ENCODE peak calls at places on chromosomes 5 and 9, in five cellular contexts. E, T, L, B and H are unnamed samples.

GRCh38 chr9:35820076-35820475 is 5.2 kb upstream of the HINT2 start:
- DNase-seq in E (no peak), T (no peak), L (no peak), B (no peak), H (no peak)

GRCh38 chr5:68071731-68072130 is 143.8 kb upstream of the PIK3R1 start:
- DNase-seq in E (no peak), T (no peak), L (no peak), B (no peak), H (no peak)

GRCh38 chr9:121699271-121700164 is 48.1 kb downstream of the DAB2IP start:
- DNase-seq in E (no peak), T (no peak), L (no peak), B (peak), H (peak)

GRCh38 chr9:133119461-133120342 is 1.3 kb downstream of the RALGDS start:
- DNase-seq in E (no peak), T (no peak), L (no peak), B (peak), H (peak)

GRCh38 chr9:122327175-122327574 is 43.6 kb upstream of the PTGS1 start:
- DNase-seq in E (no peak), T (no peak), L (no peak), B (no peak), H (no peak)

GRCh38 chr9:92180669-92181181 is 65.5 kb upstream of the SPTLC1 start:
- DNase-seq in E (peak), T (no peak), L (no peak), B (no peak), H (no peak)

GRCh38 chr5:157976429-157976828 is 117.5 kb upstream of the CLINT1 start:
- DNase-seq in E (no peak), T (no peak), L (no peak), B (no peak), H (no peak)

GRCh38 chr5:88824141-88824540 is 58.8 kb downstream of the MEF2C start:
- DNase-seq in E (no peak), T (no peak), L (no peak), B (no peak), H (no peak)

GRCh38 chr5:151082976-151083651 is 2.3 kb upstream of the TNIP1 start:
- DNase-seq in E (no peak), T (no peak), L (no peak), B (no peak), H (no peak)

GRCh38 chr5:42807722-42808447 is 3.8 kb downstream of the SELENOP start:
- DNase-seq in E (no peak), T (no peak), L (no peak), B (no peak), H (peak)
- TF ChIP-seq CTCF in E (peak), T (peak), L (no peak), B (no peak), H (no peak)

GRCh38 chr9:70076678-70077077 is 33.0 kb downstream of the MAMDC2 start:
- DNase-seq in E (no peak), T (no peak), L (no peak), B (no peak), H (no peak)

GRCh38 chr9:70083429-70083828 is 39.8 kb downstream of the MAMDC2 start:
- DNase-seq in E (no peak), T (no peak), L (no peak), B (no peak), H (no peak)

GRCh38 chr9:70079364-70080103 is 35.9 kb downstream of the MAMDC2 start:
- DNase-seq in E (no peak), T (no peak), L (no peak), B (no peak), H (no peak)

GRCh38 chr9:70081120-70081495 is 37.5 kb downstream of the MAMDC2 start:
- DNase-seq in E (no peak), T (no peak), L (no peak), B (no peak), H (no peak)

GRCh38 chr9:70080481-70081119 is 37.0 kb downstream of the MAMDC2 start:
- DNase-seq in E (no peak), T (no peak), L (no peak), B (no peak), H (peak)
- TF ChIP-seq POLR2AphosphoS5 in E (no peak), T (no peak), L (no peak), B (no peak), H (no peak)

DNA sequence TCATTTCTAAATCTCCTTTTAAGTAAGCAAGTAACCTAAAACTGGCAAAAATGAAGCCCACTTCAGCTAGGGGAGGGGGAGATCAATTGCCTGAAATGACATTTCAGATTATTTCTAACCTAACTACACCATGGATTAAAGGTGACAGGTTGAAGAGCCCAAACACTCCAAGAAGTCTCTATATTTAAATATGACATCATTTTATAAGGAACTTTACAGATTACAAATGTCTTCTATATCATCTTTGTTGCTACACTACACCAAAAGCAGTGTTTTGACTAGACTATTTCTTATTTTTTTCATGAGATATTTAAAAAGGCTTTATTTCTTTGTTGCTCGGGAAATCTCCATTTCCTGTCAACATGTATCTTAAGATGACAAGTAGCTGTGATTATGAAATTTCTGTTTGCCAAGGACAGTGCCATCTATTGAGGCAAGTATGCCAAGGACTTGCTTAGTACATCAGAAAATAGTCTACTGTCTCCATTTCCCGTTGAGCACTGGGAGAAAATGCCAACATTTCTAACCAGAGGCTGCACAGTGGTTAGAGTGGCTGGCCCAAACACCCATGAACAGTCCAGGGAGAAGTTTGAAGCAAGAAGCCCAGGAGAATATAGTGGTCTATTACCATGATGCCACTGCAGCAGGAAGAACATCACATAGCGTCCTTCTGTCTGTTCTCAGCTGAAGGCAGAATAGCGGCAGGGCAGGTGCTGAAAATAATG is 93.4 kb upstream of the ITGA2 start:
- DNase-seq in E (no peak), T (no peak), L (no peak), B (no peak), H (no peak)
- TF ChIP-seq CTCF in E (no peak), T (no peak), L (no peak), B (no peak), H (no peak)

GRCh38 chr5:43036856-43037711 is 3.0 kb downstream of the ANXA2R start:
- DNase-seq in E (no peak), T (peak), L (no peak), B (no peak), H (peak)
- TF ChIP-seq POLR2AphosphoS5 in E (no peak), T (no peak), L (no peak), B (no peak), H (no peak)

GRCh38 chr9:90053027-90053426 is 448.2 kb downstream of the GADD45G start:
- DNase-seq in E (peak), T (no peak), L (no peak), B (no peak), H (peak)
- TF ChIP-seq CTCF in E (peak), T (peak), L (peak), B (peak), H (peak)

GRCh38 chr5:14143509-14143842 is 334 bp downstream of the TRIO start:
- DNase-seq in E (peak), T (no peak), L (no peak), B (no peak), H (no peak)

GRCh38 chr5:14144586-14145355 is 1.6 kb downstream of the TRIO start:
- DNase-seq in E (peak), T (no peak), L (no peak), B (peak), H (peak)

GRCh38 chr5:14145356-14146334 is 2.5 kb downstream of the TRIO start:
- DNase-seq in E (no peak), T (no peak), L (no peak), B (no peak), H (no peak)

GRCh38 chr5:14142856-14143508 is at the start of gene TRIO:
- DNase-seq in E (peak), T (no peak), L (peak), B (peak), H (peak)

DNA sequence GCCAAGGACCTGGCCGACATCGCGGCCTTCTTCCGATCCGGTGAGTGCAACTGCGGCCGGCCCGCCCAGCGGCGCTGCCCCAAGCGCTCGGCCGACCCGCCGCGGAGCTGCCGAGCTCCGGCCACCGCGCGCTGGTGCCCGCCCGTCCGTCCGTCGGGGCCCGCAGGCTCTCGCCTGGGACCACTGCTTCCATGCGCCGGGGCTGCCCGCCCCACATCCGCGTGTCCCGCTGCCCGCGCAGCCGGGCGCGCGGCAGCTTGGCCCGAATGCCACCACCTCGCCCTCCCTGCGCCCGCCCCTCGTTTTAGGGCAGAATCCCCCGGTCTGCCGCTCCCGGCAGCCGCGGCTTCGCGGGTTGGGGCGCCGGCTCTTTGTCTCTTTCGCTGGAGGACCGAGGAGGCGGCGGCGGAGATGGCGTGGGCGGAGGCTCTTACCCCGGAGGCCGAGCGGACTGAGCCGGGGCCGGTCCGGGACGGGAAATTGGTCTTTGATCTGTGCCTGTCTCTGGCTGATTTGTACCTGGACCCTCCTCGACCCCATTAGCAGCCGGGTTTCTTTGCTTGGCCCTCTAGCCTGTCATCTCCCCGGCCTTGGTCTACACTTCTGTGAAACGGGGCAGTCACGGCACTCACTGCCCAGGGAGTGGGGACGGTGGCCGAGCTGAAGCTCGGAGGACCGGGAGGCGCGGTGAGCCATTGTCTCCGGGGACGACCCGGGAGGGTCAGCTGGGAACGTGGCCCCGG is 872 bp downstream of the TRIO start:
- DNase-seq in E (peak), T (no peak), L (no peak), B (peak), H (peak)
- TF ChIP-seq POLR2AphosphoS5 in E (no peak), T (peak), L (no peak), B (no peak), H (no peak)

GRCh38 chr5:55851675-55851979 is 470 bp downstream of the IL31RA start:
- DNase-seq in E (no peak), T (peak), L (no peak), B (no peak), H (no peak)

GRCh38 chr5:55852503-55852902 is 1.3 kb downstream of the IL31RA start:
- DNase-seq in E (no peak), T (no peak), L (no peak), B (no peak), H (no peak)

GRCh38 chr5:55853818-55854217 is 2.7 kb downstream of the IL31RA start:
- DNase-seq in E (no peak), T (no peak), L (no peak), B (no peak), H (no peak)

GRCh38 chr5:55850839-55851674 is at the start of gene IL31RA:
- DNase-seq in E (no peak), T (peak), L (no peak), B (no peak), H (no peak)

GRCh38 chr5:55853271-55853670 is 2.1 kb downstream of the IL31RA start:
- DNase-seq in E (no peak), T (no peak), L (no peak), B (no peak), H (no peak)
- TF ChIP-seq CTCF in E (no peak), T (no peak), L (no peak), B (no peak), H (no peak)

GRCh38 chr9:129330711-129331279 is 152.7 kb upstream of the IER5L start:
- DNase-seq in E (no peak), T (no peak), L (no peak), B (no peak), H (peak)

GRCh38 chr9:129326061-129327005 is 148.3 kb upstream of the IER5L start:
- DNase-seq in E (no peak), T (no peak), L (no peak), B (no peak), H (no peak)

GRCh38 chr9:129327552-129328283 is 149.7 kb upstream of the IER5L start:
- DNase-seq in E (no peak), T (no peak), L (no peak), B (no peak), H (no peak)

GRCh38 chr9:129331366-129331765 is 153.3 kb upstream of the IER5L start:
- DNase-seq in E (no peak), T (no peak), L (no peak), B (no peak), H (no peak)

GRCh38 chr9:129328357-129329103 is 150.5 kb upstream of the IER5L start:
- DNase-seq in E (no peak), T (no peak), L (no peak), B (no peak), H (no peak)
- TF ChIP-seq POLR2AphosphoS5 in E (no peak), T (no peak), L (no peak), B (no peak), H (no peak)

GRCh38 chr9:109705515-109705914 is 74.5 kb upstream of the PALM2AKAP2 start:
- DNase-seq in E (no peak), T (peak), L (no peak), B (no peak), H (peak)
- TF ChIP-seq CTCF in E (no peak), T (no peak), L (peak), B (peak), H (no peak)